ENCODE peak calls at places on chromosome 14, in eight cellular contexts. M, Q, V, P, X, K, N and A are unnamed samples. For H3K9me3, the result is how much of the 10 kb centered on the place peaks cover.

GRCh38 chr14:50018236-50019210 is 97.8 kb downstream of the VCPKMT start:
- DNase-seq in K (no peak), N (peak), M (no peak), P (peak), Q (no peak), V (no peak), X (no peak), A (no peak)

GRCh38 chr14:95389471-95390011 is 69.8 kb upstream of the CLMN start:
- DNase-seq in V (no peak), X (no peak), N (peak), Q (peak), M (peak), P (peak), K (peak), A (peak)

GRCh38 chr14:54420478-54421116 is 20.6 kb downstream of the CNIH1 start:
- DNase-seq in X (peak), M (no peak), Q (no peak), P (peak), N (no peak), K (peak), V (no peak), A (no peak)

GRCh38 chr14:87097021-87097420 is 896.0 kb downstream of the GALC start:
- DNase-seq in V (no peak), P (peak), N (no peak), Q (no peak), M (no peak), X (no peak), K (no peak), A (no peak)

GRCh38 chr14:72722201-72722785 is 171.6 kb downstream of the DPF3 start:
- DNase-seq in V (no peak), X (no peak), Q (no peak), P (no peak), K (no peak), N (no peak), M (peak), A (no peak)

GRCh38 chr14:102774391-102775153 is 2.7 kb upstream of the TRAF3 start:
- DNase-seq in V (no peak), P (peak), Q (no peak), N (peak), X (peak), K (peak), M (peak), A (peak)

GRCh38 chr14:101707285-101707842 is 54.1 kb upstream of the PPP2R5C start:
- DNase-seq in N (peak), P (peak), Q (no peak), M (no peak), V (no peak), K (peak), X (peak), A (no peak)

GRCh38 chr14:68569546-68569908 is 223.3 kb downstream of the ZFP36L1 start:
- DNase-seq in P (no peak), N (no peak), V (no peak), Q (no peak), M (no peak), X (no peak), K (no peak), A (no peak)

GRCh38 chr14:63404906-63405305 is 86.2 kb upstream of the GPHB5 start:
- DNase-seq in P (no peak), Q (no peak), V (no peak), N (no peak), K (no peak), M (no peak), X (no peak), A (no peak)

GRCh38 chr14:100406505-100407131 is 83.5 kb downstream of the SLC25A47 start:
- DNase-seq in M (peak), K (no peak), V (no peak), N (no peak), P (peak), Q (no peak), X (peak), A (peak)

GRCh38 chr14:93962701-93963601 is 13.4 kb downstream of the ASB2 start:
- DNase-seq in X (no peak), K (no peak), N (no peak), P (no peak), M (peak), V (no peak), Q (no peak), A (no peak)

GRCh38 chr14:102280376-102280962 is 24.5 kb downstream of the MOK start:
- DNase-seq in P (peak), M (no peak), K (no peak), V (no peak), N (no peak), X (no peak), Q (no peak), A (no peak)

GRCh38 chr14:67641902-67642749 is 22.4 kb downstream of the ARG2 start:
- DNase-seq in K (no peak), N (no peak), X (no peak), V (no peak), Q (no peak), M (no peak), P (no peak), A (no peak)

GRCh38 chr14:100735271-100735670 is 8.6 kb downstream of the DLK1 start:
- DNase-seq in X (no peak), N (no peak), Q (no peak), K (peak), M (peak), V (no peak), P (no peak), A (no peak)

DNA sequence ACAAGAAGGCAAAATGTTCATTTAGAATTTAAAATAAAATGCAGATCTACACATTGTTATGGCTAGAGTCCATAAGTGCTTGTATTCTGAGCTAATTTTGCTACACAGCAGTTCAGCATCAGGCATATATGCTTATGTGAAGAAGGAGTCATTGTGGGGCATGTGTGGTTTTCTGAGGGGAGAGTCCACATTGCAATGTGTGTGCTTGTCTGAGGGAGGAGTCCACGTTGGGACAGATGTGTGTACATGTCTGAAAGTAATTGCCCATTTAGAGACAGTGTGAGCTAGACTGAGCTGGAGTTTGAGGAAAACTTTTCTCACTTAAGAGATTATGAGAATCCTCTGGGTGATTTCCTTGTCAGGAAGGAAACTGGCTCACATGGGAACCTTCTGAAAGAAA is 767.9 kb downstream of the TMEM121 start:
- DNase-seq in K (no peak), N (no peak), V (no peak), M (no peak), X (no peak), Q (no peak), P (no peak), A (no peak)
- H3K9me3 ChIP-seq in K (half or more), N (under half), V (under half), M (under half), X (under half), Q (under half), P (under half), A (under half)

DNA sequence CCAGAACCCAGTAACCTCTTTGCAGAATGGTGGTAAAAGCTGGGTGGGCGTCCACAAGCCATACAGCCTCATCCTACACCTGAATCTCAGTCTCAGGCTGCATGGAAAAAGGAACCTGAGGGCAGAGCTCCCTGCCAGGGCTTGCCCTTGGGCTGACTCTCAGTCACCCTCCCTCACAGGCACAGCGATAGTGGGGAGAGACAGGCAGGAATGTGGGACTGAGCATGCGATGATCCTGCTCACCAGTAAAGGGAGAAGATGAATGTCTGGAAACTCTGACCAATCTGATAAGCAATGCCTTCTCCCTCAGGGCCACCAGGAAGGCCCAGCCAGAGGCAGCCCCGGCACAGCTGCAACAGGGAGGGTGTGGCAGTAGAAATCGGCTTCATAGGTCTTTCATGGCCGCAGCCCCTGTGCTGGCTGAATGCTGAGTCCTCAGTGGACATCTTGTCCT is 257.9 kb downstream of the PCNX1 start:
- DNase-seq in M (peak), V (no peak), K (no peak), N (no peak), X (no peak), P (peak), Q (no peak), A (no peak)
- H3K4me3 ChIP-seq in M (no peak), V (no peak), K (no peak), N (no peak), X (no peak), P (no peak), Q (no peak), A (no peak)

GRCh38 chr14:105487449-105487985 is 831 bp downstream of the CRIP1 start:
- DNase-seq in V (no peak), N (no peak), Q (no peak), K (no peak), X (no peak), P (no peak), M (peak), A (no peak)
- H3K27ac ChIP-seq in V (peak), N (peak), Q (peak), K (no peak), X (no peak), P (no peak), M (peak), A (peak)

DNA sequence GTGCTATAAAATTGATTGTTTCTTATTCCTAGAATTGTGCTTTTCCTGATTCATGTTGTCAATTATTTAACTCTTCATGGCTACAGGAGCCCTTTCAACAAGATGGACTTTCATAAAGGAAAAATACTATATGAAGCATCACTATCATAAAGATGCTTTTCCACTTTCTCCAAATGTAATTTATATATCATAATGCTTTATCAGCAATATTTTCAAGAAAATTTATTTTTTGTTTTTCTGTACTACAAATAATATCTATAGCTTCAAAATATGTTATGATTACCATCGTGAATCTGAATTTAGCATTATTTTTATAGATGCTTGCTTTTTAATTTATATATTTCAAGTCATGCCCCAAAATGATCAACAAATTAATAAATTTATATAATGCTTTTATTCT is 873.5 kb upstream of the LRFN5 start:
- DNase-seq in P (no peak), N (no peak), K (no peak), X (no peak), M (no peak), Q (no peak), V (no peak), A (no peak)
- H3K9me3 ChIP-seq in P (under half), N (under half), K (under half), X (under half), M (under half), Q (under half), V (under half), A (under half)

DNA sequence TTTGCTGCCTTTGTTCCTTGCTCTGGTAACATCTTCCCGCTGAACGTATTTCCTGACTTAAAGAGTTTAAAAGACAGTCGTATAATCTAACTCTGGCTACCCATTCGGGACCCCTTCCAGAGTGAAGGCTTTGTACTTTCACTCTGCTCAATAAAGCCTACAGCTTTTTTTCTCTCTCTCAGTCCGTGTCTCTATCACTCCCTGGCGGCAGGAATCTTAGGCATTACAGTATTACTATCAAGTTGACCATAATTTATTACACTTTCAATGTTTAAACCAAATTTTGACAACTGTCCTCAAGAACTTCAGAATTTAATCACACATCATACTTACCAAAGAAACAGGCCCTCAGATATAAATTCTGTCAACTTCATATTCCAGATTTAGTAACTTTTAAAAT is 967.9 kb downstream of the FSCB start:
- DNase-seq in X (no peak), P (no peak), V (no peak), Q (no peak), N (no peak), M (no peak), K (peak), A (no peak)
- H3K4me3 ChIP-seq in X (no peak), P (no peak), V (no peak), Q (peak), N (no peak), M (no peak), K (no peak), A (no peak)

DNA sequence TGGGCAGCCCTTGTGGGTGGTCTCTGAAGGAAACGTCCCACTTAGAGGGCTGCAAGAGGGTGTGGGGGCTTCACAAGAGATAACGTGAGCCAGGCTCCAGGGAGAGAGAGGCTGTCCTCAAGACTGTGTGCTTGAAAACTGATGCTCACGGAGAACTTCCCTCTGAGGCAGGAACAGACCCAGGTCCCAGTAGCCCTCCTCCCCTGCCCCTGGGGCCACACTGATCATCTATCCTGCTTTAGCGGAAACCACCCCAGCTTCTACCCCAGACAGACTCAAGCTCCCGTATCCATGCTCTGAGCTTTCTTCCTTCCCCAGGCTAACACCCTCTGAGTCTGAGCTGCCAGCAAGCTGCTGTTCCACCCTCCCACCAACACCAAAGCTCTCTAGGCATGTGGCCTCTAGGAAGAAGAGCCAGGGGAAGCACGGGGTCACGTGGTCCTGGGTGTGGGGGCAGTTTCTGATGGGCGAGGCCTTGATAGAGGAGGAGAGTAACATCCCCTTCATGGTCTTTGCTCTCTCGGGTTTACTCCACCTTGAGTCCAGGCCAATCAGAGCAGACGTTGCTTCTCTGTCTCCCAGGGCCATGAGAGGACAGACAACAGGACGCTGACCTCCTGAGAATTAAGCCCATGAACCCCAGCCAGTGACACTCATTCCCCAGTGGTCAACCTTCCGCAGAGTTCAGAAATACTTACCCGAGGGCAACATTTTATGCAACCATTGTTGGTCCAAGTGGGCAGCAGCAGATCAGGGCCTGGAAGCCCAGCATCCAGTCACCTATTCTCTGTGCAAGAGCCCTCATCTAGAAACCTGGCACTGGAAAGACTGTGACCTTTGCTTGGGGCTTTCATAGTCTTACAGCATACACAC is 1.3 kb downstream of the PCK2 start:
- DNase-seq in N (peak), X (peak), M (peak), V (no peak), Q (peak), K (peak), P (peak), A (peak)
- H3K27ac ChIP-seq in N (peak), X (peak), M (peak), V (peak), Q (peak), K (no peak), P (peak), A (no peak)

DNA sequence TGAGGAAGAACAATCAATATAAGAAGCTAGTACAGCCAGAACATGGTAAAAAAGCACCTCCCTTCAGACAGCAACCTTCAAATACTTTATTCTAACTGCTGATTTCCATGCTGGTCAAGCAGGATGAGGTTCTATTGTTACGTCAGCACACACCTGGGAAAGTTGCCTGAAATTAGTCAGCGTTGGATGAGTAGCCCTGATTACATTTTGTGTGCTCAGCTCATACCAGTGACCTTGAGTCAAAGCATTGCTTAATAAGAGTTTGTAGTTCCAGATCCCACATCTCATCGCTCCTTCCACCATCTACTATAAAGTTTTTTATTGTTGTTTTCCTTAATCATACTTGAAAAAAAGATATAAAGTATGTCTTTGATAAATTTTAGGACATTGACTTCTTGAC is 361.5 kb downstream of the EGLN3 start:
- DNase-seq in X (no peak), V (no peak), K (no peak), M (no peak), Q (no peak), P (peak), N (peak), A (no peak)
- H3K9me3 ChIP-seq in X (under half), V (under half), K (under half), M (under half), Q (under half), P (under half), N (under half), A (under half)

GRCh38 chr14:85531594-85532391 is 1.8 kb downstream of the FLRT2 start:
- DNase-seq in N (peak), P (peak), Q (peak), K (peak), M (peak), V (no peak), X (no peak), A (peak)
- H3K4me3 ChIP-seq in N (peak), P (peak), Q (peak), K (peak), M (peak), V (peak), X (no peak), A (no peak)

GRCh38 chr14:91752956-91753355 is 21.1 kb upstream of the CATSPERB start:
- DNase-seq in V (no peak), M (no peak), X (no peak), P (no peak), N (no peak), K (no peak), Q (no peak), A (no peak)

GRCh38 chr14:91753501-91754128 is 21.7 kb upstream of the CATSPERB start:
- DNase-seq in Q (no peak), K (no peak), V (no peak), P (peak), M (no peak), X (no peak), N (no peak), A (no peak)

GRCh38 chr14:91754819-91755218 is 22.9 kb upstream of the CATSPERB start:
- DNase-seq in P (no peak), N (no peak), Q (no peak), V (no peak), M (no peak), K (no peak), X (no peak), A (no peak)

GRCh38 chr14:91754185-91754584 is 22.3 kb upstream of the CATSPERB start:
- DNase-seq in P (no peak), X (no peak), K (no peak), V (no peak), Q (no peak), N (no peak), M (no peak), A (no peak)

DNA sequence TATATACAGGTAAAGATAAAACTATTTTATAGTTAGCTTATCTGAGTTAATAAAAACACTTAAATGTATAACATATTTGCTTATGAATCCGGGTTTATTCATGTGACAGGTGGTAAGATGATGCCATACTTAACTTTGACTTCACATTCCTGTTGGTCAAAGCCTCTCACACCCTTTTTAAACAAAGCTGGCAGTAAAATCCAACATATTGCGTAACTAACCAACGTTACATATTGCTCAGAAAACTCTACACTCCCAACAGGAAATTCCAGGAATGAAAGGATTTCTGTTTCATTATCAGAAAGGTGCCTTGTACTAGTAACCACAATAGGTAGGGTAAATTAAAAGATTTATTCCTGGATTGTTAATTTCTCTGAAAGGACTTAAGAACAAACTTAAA is 23.7 kb upstream of the CATSPERB start:
- DNase-seq in K (no peak), Q (no peak), M (no peak), V (no peak), N (no peak), P (peak), X (no peak), A (no peak)
- H3K27ac ChIP-seq in K (no peak), Q (no peak), M (no peak), V (no peak), N (no peak), P (peak), X (no peak), A (no peak)